ENCODE peak calls at places on chromosome 18, in nine cellular contexts. Z, B, D, T, F, A, X, Q and W are unnamed samples.
A peak's percentile ranks its signal among the peaks of the same experiment; 100 is the strongest.

GRCh38 chr18:79887181-79888000 is 64.1 kb downstream of the SLC66A2 start:
- DNase-seq in Z (no peak), B (no peak), D (no peak), T (no peak), F (no peak), A (peak; percentile 41), X (no peak), Q (no peak), W (peak; percentile 28)

GRCh38 chr18:55106466-55106865 is 147.2 kb upstream of the CCDC68 start:
- DNase-seq in Z (no peak), B (no peak), D (no peak), T (no peak), F (no peak), A (no peak), X (no peak), Q (no peak), W (no peak)

GRCh38 chr18:37783771-37784170 is 218.2 kb upstream of the CELF4 start:
- DNase-seq in Z (no peak), B (no peak), D (no peak), T (no peak), F (no peak), A (no peak), X (no peak), Q (no peak), W (no peak)

GRCh38 chr18:38284992-38285391 is 719.4 kb upstream of the CELF4 start:
- DNase-seq in Z (no peak), B (no peak), D (no peak), T (no peak), F (no peak), A (no peak), X (no peak), Q (no peak), W (no peak)

GRCh38 chr18:32450026-32450681 is 20.5 kb downstream of the GAREM1 start:
- DNase-seq in Z (no peak), B (no peak), D (no peak), T (no peak), F (no peak), A (no peak), X (no peak), Q (no peak), W (no peak)

GRCh38 chr18:49094136-49094535 is 143.4 kb upstream of the SMAD7 start:
- DNase-seq in Z (no peak), B (no peak), D (no peak), T (no peak), F (no peak), A (no peak), X (no peak), Q (no peak), W (no peak)

GRCh38 chr18:57437433-57437781 is 2.2 kb downstream of the ONECUT2 start:
- DNase-seq in Z (no peak), B (peak; percentile 37), D (no peak), T (peak; percentile 5), F (peak; percentile 46), A (no peak), X (no peak), Q (peak; percentile 18), W (no peak)

GRCh38 chr18:8322486-8322885 is 286.8 kb upstream of the RAB12 start:
- DNase-seq in Z (no peak), B (no peak), D (no peak), T (no peak), F (no peak), A (no peak), X (no peak), Q (no peak), W (no peak)

GRCh38 chr18:28834889-28835288 is 658.0 kb upstream of the CDH2 start:
- DNase-seq in Z (no peak), B (no peak), D (no peak), T (no peak), F (no peak), A (no peak), X (no peak), Q (no peak), W (no peak)

GRCh38 chr18:8097942-8098341 is 511.3 kb upstream of the RAB12 start:
- DNase-seq in Z (no peak), B (no peak), D (no peak), T (no peak), F (no peak), A (no peak), X (no peak), Q (no peak), W (no peak)

GRCh38 chr18:6200375-6200774 is 214.3 kb downstream of the L3MBTL4 start:
- DNase-seq in Z (no peak), B (no peak), D (no peak), T (no peak), F (no peak), A (no peak), X (no peak), Q (no peak), W (no peak)

GRCh38 chr18:8140841-8141501 is 468.3 kb upstream of the RAB12 start:
- DNase-seq in Z (no peak), B (no peak), D (no peak), T (no peak), F (no peak), A (no peak), X (no peak), Q (no peak), W (no peak)

GRCh38 chr18:8499810-8500663 is 109.2 kb upstream of the RAB12 start:
- DNase-seq in Z (peak; percentile 16), B (no peak), D (no peak), T (no peak), F (no peak), A (no peak), X (no peak), Q (no peak), W (peak; percentile 50)

GRCh38 chr18:79982736-79983135 is 5.6 kb downstream of the TXNL4A start:
- DNase-seq in Z (no peak), B (no peak), D (no peak), T (peak; percentile 44), F (no peak), A (no peak), X (peak; percentile 37), Q (no peak), W (no peak)

GRCh38 chr18:46542545-46542944 is 114.5 kb downstream of the LOXHD1 start:
- DNase-seq in Z (no peak), B (peak; percentile 78), D (no peak), T (no peak), F (no peak), A (no peak), X (no peak), Q (no peak), W (no peak)

GRCh38 chr18:13566941-13567762 is 159.2 kb downstream of the FAM210A start:
- DNase-seq in Z (no peak), B (no peak), D (no peak), T (peak; percentile 52), F (no peak), A (peak; percentile 86), X (peak; percentile 10), Q (no peak), W (peak; percentile 82)

GRCh38 chr18:48445540-48445939 is 36.4 kb upstream of the ZBTB7C start:
- DNase-seq in Z (peak; percentile 64), B (peak; percentile 84), D (peak; percentile 60), T (peak; percentile 82), F (peak; percentile 90), A (peak; percentile 80), X (peak; percentile 91), Q (peak; percentile 86), W (peak; percentile 76)